ENCODE peak calls at places on chromosomes 7 and 10, in seven cellular contexts. K is SK-N-SH, V is GM12878, G is K562, J is HepG2, H is H1, Q is HCT116. L is an unnamed sample. For H3K4me1, the result is how much of the 10 kb centered on the place peaks cover.

GRCh38 chr10:73095479-73096021 is 1.1 kb downstream of the P4HA1 start:
- DNase-seq in K (peak), V (no peak), G (peak), J (peak), H (no peak), Q (no peak), L (no peak)

GRCh38 chr10:46306550-46307184 is 19.9 kb downstream of the ANTXRL start:
- DNase-seq in K (no peak), V (no peak), G (no peak), J (no peak), H (no peak), Q (no peak), L (no peak)

GRCh38 chr10:97873569-97873968 is 23.9 kb downstream of the GOLGA7B start:
- DNase-seq in K (no peak), V (no peak), G (no peak), J (no peak), H (no peak), Q (no peak), L (no peak)

GRCh38 chr10:114724707-114725106 is 66.6 kb upstream of the ABLIM1 start:
- DNase-seq in K (peak), V (no peak), G (no peak), J (no peak), H (no peak), Q (no peak), L (no peak)

GRCh38 chr10:88181902-88182671 is 318.7 kb downstream of the PTEN start:
- DNase-seq in K (no peak), V (no peak), G (no peak), J (no peak), H (no peak), Q (no peak), L (no peak)

GRCh38 chr10:130767116-130767730 is 544.3 kb downstream of the TCERG1L start:
- DNase-seq in K (no peak), V (no peak), G (no peak), J (no peak), H (no peak), Q (no peak), L (no peak)

GRCh38 chr10:82742901-82743300 is 867.9 kb downstream of the NRG3 start:
- DNase-seq in K (no peak), V (no peak), G (no peak), J (no peak), H (no peak), Q (no peak), L (no peak)

GRCh38 chr7:149569726-149570422 is 72.3 kb upstream of the ZNF746 start:
- DNase-seq in K (no peak), V (no peak), G (no peak), J (no peak), H (peak), Q (no peak), L (no peak)

GRCh38 chr10:92124020-92124419 is 166.9 kb downstream of the CPEB3 start:
- DNase-seq in K (no peak), V (no peak), G (no peak), J (peak), H (no peak), Q (no peak), L (no peak)

GRCh38 chr7:39493929-39494328 is 72.3 kb upstream of the YAE1 start:
- DNase-seq in K (no peak), V (no peak), G (no peak), J (no peak), H (no peak), Q (no peak), L (no peak)

GRCh38 chr10:112624546-112625048 is 177.6 kb downstream of the VTI1A start:
- DNase-seq in K (no peak), V (no peak), G (no peak), J (no peak), H (no peak), Q (no peak), L (no peak)

GRCh38 chr7:96773483-96773882 is 63.8 kb upstream of the SEM1 start:
- DNase-seq in K (no peak), V (no peak), G (no peak), J (no peak), H (no peak), Q (no peak), L (no peak)

GRCh38 chr7:96775046-96775445 is 65.4 kb upstream of the SEM1 start:
- DNase-seq in K (no peak), V (no peak), G (no peak), J (no peak), H (no peak), Q (no peak), L (no peak)

GRCh38 chr7:96772295-96772694 is 62.6 kb upstream of the SEM1 start:
- DNase-seq in K (no peak), V (no peak), G (no peak), J (no peak), H (no peak), Q (no peak), L (no peak)

GRCh38 chr7:96770758-96771157 is 61.1 kb upstream of the SEM1 start:
- DNase-seq in K (peak), V (no peak), G (no peak), J (no peak), H (no peak), Q (no peak), L (no peak)
- TF ChIP-seq YY1 in K (no peak), V (no peak), G (no peak), J (no peak), H (no peak), Q (no peak), L (no peak)

GRCh38 chr10:103691723-103692380 is 163.5 kb downstream of the SH3PXD2A start:
- DNase-seq in K (no peak), V (no peak), G (peak), J (no peak), H (no peak), Q (no peak), L (no peak)
- H3K4me3 ChIP-seq in K (no peak), V (peak), G (no peak), J (no peak), H (peak), Q (peak), L (peak)

GRCh38 chr10:69461327-69462025 is 10.2 kb downstream of the TSPAN15 start:
- DNase-seq in K (no peak), V (no peak), G (no peak), J (no peak), H (no peak), Q (no peak), L (no peak)
- H3K4me1 ChIP-seq in K (under half), V (under half), G (under half), J (under half), H (under half), Q (under half), L (under half)

DNA sequence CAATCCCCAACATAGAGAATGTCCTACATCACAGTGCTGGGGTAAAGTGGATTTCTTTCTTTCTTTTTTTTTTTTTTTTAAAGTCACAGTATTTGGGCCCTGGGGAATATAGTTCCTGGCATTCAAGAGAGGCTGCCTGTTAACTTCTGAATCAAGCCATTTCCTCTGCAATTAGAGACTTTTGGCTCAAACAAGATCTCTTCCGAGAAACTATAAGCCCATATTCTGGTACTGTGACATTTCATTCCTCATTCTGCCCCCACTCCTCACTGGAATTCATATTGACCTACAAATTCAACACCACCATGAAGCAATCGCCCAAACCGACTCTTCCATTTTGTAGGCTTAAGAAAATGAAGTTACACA is 187.4 kb downstream of the PHTF2 start:
- DNase-seq in K (no peak), V (no peak), G (no peak), J (no peak), H (no peak), Q (no peak), L (no peak)
- TF ChIP-seq YY1 in K (no peak), V (no peak), G (no peak), J (no peak), H (no peak), Q (no peak), L (no peak)

GRCh38 chr7:130890176-130891020 is 156.4 kb upstream of the KLF14 start:
- DNase-seq in K (no peak), V (no peak), G (no peak), J (no peak), H (no peak), Q (no peak), L (no peak)
- H3K4me3 ChIP-seq in K (no peak), V (no peak), G (no peak), J (no peak), H (no peak), Q (no peak), L (no peak)

DNA sequence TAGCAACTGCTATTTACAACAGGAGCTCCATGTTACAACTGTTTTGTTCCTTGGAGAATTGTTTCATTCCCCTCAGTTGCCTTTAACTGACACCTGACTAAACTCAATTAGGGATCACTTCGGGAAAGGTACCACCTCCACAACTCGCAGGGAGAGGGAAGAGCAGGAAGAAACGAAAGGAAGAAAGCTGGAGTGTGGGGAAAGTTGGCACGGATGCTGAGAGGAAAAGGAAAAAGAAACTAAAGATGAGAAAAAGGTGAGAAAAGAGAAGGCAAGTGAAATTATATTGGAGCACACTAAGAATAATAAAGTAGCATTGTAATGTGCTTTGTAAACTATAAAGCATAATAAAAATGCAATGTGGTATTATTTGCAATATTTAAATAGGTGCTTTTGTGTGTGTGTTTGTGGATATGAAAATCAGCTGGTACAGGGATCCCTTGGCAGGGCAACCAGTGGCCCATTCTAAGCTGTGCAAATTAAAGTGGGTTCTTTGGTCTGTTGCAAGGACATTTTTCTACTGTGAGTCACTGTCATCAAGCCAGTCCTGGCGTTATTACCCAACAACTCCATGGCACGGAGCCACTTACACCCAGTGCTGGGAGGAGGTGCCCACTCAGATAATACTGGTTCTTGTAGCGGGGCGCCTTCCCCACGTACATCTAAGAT is 45.9 kb downstream of the HIPK2 start:
- DNase-seq in K (no peak), V (no peak), G (no peak), J (peak), H (no peak), Q (peak), L (no peak)
- H3K4me1 ChIP-seq in K (under half), V (under half), G (under half), J (half or more), H (under half), Q (under half), L (under half)

DNA sequence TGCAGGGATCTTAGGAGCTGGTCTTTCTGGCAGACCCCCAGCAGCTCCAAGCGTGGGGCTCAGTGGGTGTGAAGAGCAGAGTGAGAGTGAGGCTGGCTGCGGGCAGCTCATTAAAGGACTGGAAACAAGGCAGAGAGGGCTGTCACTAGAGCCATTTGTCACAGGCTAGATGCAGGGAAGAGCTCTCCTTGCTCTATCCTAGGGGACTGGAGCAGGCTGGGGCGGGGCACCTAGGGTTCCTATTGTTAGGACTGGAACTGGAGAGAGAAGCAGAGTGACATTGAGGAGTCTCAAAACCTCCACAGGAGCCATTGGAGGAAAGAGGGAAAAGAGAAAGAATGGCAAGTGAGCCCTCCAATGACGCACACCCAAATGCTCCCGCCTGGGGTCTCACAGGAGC is 772 bp upstream of the DDC start:
- DNase-seq in K (no peak), V (no peak), G (no peak), J (no peak), H (no peak), Q (no peak), L (no peak)
- TF ChIP-seq YY1 in K (no peak), V (no peak), G (no peak), J (no peak), H (no peak), Q (no peak), L (no peak)

GRCh38 chr7:106768324-106768751 is 96.7 kb upstream of the PIK3CG start:
- DNase-seq in K (no peak), V (peak), G (no peak), J (no peak), H (no peak), Q (no peak), L (no peak)
- H3K4me3 ChIP-seq in K (no peak), V (no peak), G (no peak), J (no peak), H (no peak), Q (no peak), L (no peak)

GRCh38 chr10:26697163-26697921 is at the start of gene PDSS1:
- DNase-seq in K (peak), V (peak), G (peak), J (peak), H (peak), Q (peak), L (peak)

GRCh38 chr10:26698909-26699308 is 1.4 kb downstream of the PDSS1 start:
- DNase-seq in K (no peak), V (no peak), G (no peak), J (no peak), H (no peak), Q (no peak), L (no peak)

GRCh38 chr10:26699631-26700030 is 2.1 kb downstream of the PDSS1 start:
- DNase-seq in K (no peak), V (no peak), G (no peak), J (no peak), H (no peak), Q (no peak), L (no peak)

GRCh38 chr10:26696786-26697162 is 727 bp upstream of the PDSS1 start:
- DNase-seq in K (no peak), V (peak), G (no peak), J (no peak), H (no peak), Q (peak), L (no peak)

DNA sequence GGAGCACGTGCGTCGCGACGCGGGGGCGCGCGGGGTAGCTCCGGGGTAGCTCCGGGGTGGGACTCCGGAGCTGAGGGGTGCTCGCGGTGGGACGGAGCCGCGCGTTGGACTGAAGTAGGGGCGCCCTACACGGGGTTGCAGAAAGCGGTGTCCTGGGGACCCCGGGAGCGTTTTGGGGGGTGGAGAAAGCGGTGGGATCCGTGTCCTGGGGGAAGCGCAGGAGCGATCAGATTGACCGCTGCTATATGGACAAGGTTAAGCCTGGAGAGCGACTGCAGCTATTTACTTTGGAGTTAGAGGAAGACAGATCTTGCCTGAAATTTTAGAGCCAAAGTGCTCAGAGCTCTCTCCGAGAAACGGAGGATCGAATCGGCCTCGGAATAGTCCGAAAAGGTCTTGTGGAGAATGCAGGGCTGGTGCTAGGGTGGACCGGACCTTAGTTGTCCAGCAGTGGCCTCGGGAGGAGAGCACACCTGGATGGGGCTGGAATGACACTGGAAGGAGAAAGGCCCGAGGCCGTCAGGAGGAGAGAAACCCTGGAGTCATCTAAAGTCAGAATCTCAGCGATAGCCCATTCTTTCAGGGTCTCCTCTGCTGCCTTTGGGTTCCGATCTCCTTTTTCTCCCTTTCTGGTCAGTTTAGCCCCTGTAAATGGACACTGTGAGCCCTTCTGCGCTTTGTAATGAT is 564 bp downstream of the PDSS1 start:
- DNase-seq in K (peak), V (no peak), G (no peak), J (no peak), H (no peak), Q (no peak), L (peak)
- H3K4me1 ChIP-seq in K (under half), V (under half), G (under half), J (half or more), H (under half), Q (under half), L (under half)

DNA sequence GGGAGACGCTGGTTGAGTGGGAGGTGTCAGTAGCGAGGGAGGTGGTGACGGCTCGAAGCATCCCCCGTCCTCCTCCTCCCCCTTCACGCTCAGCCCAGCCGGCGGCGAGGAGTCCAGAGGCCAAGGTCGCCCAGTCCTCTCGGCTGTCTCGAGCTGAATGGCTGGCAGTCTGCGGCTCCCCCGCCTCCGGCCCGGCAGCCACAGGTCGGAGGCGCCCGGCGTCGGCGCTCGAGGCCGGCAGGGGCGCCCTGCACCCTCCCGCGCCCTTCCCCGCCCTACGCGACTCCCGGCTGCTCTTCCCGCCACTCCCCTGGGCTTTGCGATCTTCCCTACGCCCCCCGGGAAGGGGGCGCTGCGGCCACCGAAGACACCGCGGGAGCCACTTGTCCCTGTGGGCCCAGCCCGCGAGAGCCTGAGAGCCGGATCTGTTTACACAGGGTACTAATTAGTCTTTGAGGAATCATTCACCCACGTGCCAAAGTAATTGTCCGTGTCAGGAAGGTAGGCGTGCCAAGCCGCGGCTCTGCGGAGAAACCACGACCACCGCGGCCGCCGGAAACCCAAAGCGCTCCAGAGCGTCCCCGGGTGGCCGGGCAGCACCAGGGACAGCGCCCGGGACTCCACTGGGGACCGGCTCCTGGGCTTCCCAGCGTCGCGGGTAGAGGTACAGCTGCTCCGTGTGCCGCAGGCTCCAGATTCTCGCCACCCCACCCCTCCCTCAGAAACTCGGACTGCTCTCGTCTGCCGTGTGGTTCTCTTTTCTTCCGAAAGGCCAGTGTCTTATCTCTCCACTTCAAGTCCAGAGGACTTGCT is at the start of gene NXPH1:
- DNase-seq in K (peak), V (no peak), G (peak), J (peak), H (peak), Q (no peak), L (no peak)
- TF ChIP-seq YY1 in K (no peak), V (no peak), G (no peak), J (no peak), H (no peak), Q (no peak), L (no peak)

L was measured in NT2/D1.